ENCODE peak calls at places on chromosomes 5 and 9, in five cellular contexts. J is A549, U is Panc1, V is lower leg skin, M is uterus. S is an unnamed sample.

GRCh38 chr9:19675492-19675891 is 113.3 kb downstream of the SLC24A2 start:
- DNase-seq in J (no peak), U (no peak), V (no peak), M (no peak), S (no peak)

GRCh38 chr5:116773926-116774325 is 199.3 kb upstream of the SEMA6A start:
- DNase-seq in J (no peak), U (no peak), V (no peak), M (no peak), S (no peak)

GRCh38 chr5:161409471-161409870 is 137.1 kb downstream of the GABRB2 start:
- DNase-seq in J (no peak), U (no peak), V (no peak), M (no peak), S (no peak)

GRCh38 chr5:54194326-54194725 is 116.0 kb downstream of the ARL15 start:
- DNase-seq in J (no peak), U (no peak), V (no peak), M (no peak), S (no peak)

GRCh38 chr9:133888048-133888778 is 103.9 kb downstream of the VAV2 start:
- DNase-seq in J (no peak), U (no peak), V (no peak), M (no peak), S (no peak)

GRCh38 chr9:33719581-33720374 is 75.6 kb upstream of the PRSS3 start:
- DNase-seq in J (peak), U (no peak), V (no peak), M (no peak), S (no peak)

GRCh38 chr5:40796487-40796889 is 1.7 kb downstream of the PRKAA1 start:
- DNase-seq in J (no peak), U (no peak), V (peak), M (no peak), S (no peak)

GRCh38 chr5:14250094-14250777 is 107.1 kb downstream of the TRIO start:
- DNase-seq in J (no peak), U (no peak), V (peak), M (peak), S (peak)

GRCh38 chr9:124869466-124869985 is 7.6 kb downstream of the ARPC5L start:
- DNase-seq in J (no peak), U (no peak), V (no peak), M (no peak), S (no peak)

GRCh38 chr5:128290152-128290858 is 206.7 kb downstream of the SLC12A2 start:
- DNase-seq in J (no peak), U (no peak), V (no peak), M (no peak), S (peak)

GRCh38 chr5:14748180-14748900 is 83.8 kb downstream of the OTULIN start:
- DNase-seq in J (no peak), U (no peak), V (no peak), M (no peak), S (no peak)

GRCh38 chr9:136671646-136672430 is 9.1 kb downstream of the EGFL7 start:
- DNase-seq in J (peak), U (no peak), V (no peak), M (no peak), S (no peak)

GRCh38 chr9:88339322-88339721 is 48.9 kb upstream of the SPIN1 start:
- DNase-seq in J (no peak), U (no peak), V (no peak), M (no peak), S (no peak)

GRCh38 chr5:151233576-151234202 is 9.8 kb upstream of the CCDC69 start:
- DNase-seq in J (no peak), U (no peak), V (no peak), M (no peak), S (no peak)

GRCh38 chr5:171736976-171737848 is 48.4 kb upstream of the SMIM23 start:
- DNase-seq in J (no peak), U (no peak), V (no peak), M (peak), S (peak)

GRCh38 chr9:127458921-127459320 is 7.6 kb downstream of the LRSAM1 start:
- DNase-seq in J (no peak), U (no peak), V (no peak), M (no peak), S (no peak)

GRCh38 chr5:179495906-179496455 is 54.4 kb upstream of the RUFY1 start:
- DNase-seq in J (no peak), U (no peak), V (no peak), M (no peak), S (no peak)
- TF ChIP-seq CTCF in J (peak), U (no peak), V (no peak), M (no peak), S (peak)

GRCh38 chr5:152595327-152595890 is 190.3 kb upstream of the NMUR2 start:
- DNase-seq in J (no peak), U (no peak), V (no peak), M (no peak), S (no peak)

GRCh38 chr5:152592416-152592815 is 187.3 kb upstream of the NMUR2 start:
- DNase-seq in J (no peak), U (no peak), V (no peak), M (no peak), S (no peak)

GRCh38 chr5:152599096-152599495 is 194.0 kb upstream of the NMUR2 start:
- DNase-seq in J (no peak), U (no peak), V (no peak), M (no peak), S (no peak)

DNA sequence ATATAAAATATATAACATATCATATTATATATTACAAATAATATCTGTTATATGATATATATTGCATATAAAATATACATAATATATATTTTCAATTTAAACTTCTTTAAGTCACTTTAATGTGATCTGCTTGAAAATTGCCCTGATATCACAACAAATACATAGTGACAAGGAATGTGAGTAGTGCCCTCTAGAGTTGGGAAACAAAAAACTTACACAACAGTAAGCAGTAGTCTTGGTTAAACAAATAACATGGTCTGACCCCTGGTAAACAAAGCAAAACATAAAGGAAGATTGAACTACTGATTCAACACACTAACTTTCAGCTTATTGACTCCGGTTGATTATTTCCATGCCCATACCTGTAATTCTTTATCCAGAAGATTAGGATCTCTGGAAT is 188.3 kb upstream of the NMUR2 start:
- DNase-seq in J (no peak), U (no peak), V (no peak), M (no peak), S (no peak)
- TF ChIP-seq CTCF in J (no peak), U (no peak), V (no peak), M (no peak), S (peak)

DNA sequence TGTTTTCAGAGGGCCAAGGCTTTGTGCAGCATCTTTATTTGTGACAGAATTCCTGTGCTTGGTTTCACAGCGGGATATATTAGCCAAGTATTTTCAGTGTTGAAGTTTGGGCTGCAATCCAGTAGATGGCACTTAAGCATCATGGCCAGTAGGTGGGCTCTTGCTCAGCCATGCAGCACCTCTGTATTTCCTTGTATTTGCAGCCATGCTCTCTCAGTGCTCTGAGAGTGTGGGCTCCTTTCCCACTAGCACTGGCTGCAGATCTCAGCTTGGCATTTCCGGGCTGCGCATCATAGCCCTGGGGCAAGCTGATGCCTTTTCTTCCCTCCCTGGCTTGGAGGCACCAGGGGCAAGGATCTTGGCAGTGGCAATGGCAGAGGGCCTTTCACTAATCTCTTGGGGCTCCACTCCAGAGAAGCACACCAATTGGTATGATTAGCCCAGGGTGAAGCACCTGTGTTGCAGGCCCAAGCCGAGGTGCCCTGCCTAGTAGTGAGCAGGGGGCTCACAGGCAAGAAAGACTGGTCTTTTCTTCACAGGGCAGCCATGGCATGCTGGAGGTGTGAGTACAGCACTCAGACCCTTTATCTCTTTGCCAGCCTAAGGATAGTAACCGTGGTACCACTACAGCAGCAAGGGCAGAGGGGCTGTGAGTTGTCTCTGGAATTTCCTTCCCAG is 48.3 kb downstream of the SLCO6A1 start:
- DNase-seq in J (no peak), U (no peak), V (no peak), M (no peak), S (no peak)
- TF ChIP-seq CTCF in J (no peak), U (no peak), V (no peak), M (no peak), S (peak)

DNA sequence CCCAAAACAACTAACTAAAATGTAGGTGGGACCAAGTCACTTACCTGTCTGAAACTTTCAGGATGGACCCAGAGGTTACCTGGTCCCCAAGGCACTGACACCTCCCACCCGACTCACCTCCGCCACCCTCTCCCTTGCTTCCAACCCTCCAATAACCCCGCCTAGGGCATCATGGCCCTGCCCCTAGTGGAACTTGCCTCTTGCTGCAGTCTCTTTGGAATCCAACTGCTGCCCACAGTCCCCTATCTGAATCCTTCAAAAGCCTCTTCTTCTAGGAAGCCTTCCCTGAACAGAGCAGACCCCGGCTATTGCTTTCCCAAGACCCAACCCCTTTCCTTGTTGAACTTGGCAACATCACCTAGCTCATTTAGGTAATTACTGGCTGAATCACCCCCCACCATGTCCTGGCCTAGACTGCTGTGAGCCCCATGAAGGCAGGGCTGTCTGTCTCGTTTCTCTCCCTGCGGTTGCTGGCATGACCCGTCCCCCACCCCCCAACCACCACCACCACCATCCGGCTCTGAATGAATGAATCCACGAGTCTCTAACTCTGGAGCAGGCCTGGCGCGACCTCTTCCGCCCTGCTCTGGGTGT is 9.4 kb downstream of the CRB2 start:
- DNase-seq in J (no peak), U (no peak), V (no peak), M (no peak), S (no peak)
- TF ChIP-seq CTCF in J (no peak), U (no peak), V (no peak), M (no peak), S (peak)

DNA sequence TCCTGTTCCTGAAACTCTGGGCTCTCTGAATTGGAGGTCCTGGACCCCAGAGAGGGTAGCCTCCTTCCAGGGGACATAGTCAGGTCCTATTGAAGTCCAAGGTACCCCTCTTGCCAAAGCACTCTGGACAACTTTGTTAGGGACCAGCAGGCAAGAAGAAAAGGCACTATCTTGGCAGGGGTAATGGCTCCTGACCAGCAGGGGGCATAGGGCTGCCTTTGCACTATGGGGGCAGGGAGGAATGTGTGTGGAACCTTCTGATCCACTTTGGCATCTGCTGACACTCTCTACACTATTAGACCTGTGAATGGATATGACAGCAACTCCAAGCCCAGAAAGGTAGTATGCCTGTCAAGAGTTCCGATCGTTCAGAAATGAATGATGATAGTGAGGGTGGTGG is 179.0 kb upstream of the CD180 start:
- DNase-seq in J (no peak), U (no peak), V (no peak), M (no peak), S (no peak)
- TF ChIP-seq CTCF in J (no peak), U (no peak), V (no peak), M (no peak), S (peak)

GRCh38 chr5:127229185-127229889 is 61.3 kb upstream of the MEGF10 start:
- DNase-seq in J (peak), U (no peak), V (peak), M (peak), S (no peak)
- TF ChIP-seq CTCF in J (no peak), U (no peak), V (no peak), M (no peak), S (no peak)

S was measured in retinal pigment epithelial cell.